ENCODE peak calls at places on chromosomes 7 and 10, in ten cellular contexts. M is lung; Y is IMR-90; U is brain microvascular endothelial cell; T is CD8-positive, alpha-beta T cell; X is A549; Z is tibial artery; L is heart right ventricle; Q is SK-N-SH; S is AG04449. G is an unnamed sample.

GRCh38 chr7:234041-234711 is 41.8 kb downstream of the FAM20C start:
- DNase-seq in U (no peak), Z (peak), X (no peak), T (no peak), Q (no peak), L (peak), S (no peak), Y (peak), M (no peak), G (peak)

GRCh38 chr7:149783386-149784250 is 10.2 kb upstream of the ZNF467 start:
- DNase-seq in Z (no peak), Q (no peak), X (no peak), L (no peak), U (no peak), T (no peak), M (no peak), S (no peak), Y (no peak), G (no peak)

GRCh38 chr7:158321056-158321700 is 266.4 kb downstream of the PTPRN2 start:
- DNase-seq in S (no peak), Y (no peak), M (no peak), T (no peak), Z (no peak), X (no peak), L (no peak), U (no peak), Q (no peak), G (no peak)

GRCh38 chr10:78890506-78890905 is 178.3 kb upstream of the ZMIZ1 start:
- DNase-seq in T (no peak), M (peak), X (no peak), Q (no peak), Z (no peak), L (no peak), U (no peak), S (no peak), Y (no peak), G (no peak)

GRCh38 chr10:44986670-44987069 is 8.1 kb upstream of the DEPP1 start:
- DNase-seq in Y (peak), X (no peak), U (no peak), Z (peak), T (no peak), M (no peak), L (no peak), Q (no peak), S (no peak), G (no peak)

GRCh38 chr10:1782841-1783240 is 45.5 kb upstream of the ADARB2 start:
- DNase-seq in T (no peak), Z (no peak), Y (no peak), Q (no peak), U (no peak), L (no peak), S (no peak), X (no peak), M (no peak), G (no peak)

GRCh38 chr7:45219130-45219529 is 61.5 kb downstream of the RAMP3 start:
- DNase-seq in Z (no peak), X (no peak), T (no peak), Y (no peak), M (no peak), L (no peak), Q (peak), S (no peak), U (no peak), G (no peak)

GRCh38 chr10:43235070-43235900 is 31.6 kb downstream of the RASGEF1A start:
- DNase-seq in L (no peak), Q (no peak), X (no peak), S (no peak), T (peak), M (no peak), Y (no peak), Z (peak), U (no peak), G (no peak)

GRCh38 chr7:44103941-44104879 is at the start of gene AEBP1:
- DNase-seq in X (no peak), L (no peak), Z (no peak), Y (no peak), T (peak), S (no peak), Q (peak), U (no peak), M (no peak), G (peak)

GRCh38 chr10:104868231-104868630 is 227.1 kb downstream of the SORCS3 start:
- DNase-seq in T (no peak), U (no peak), L (no peak), S (no peak), Y (no peak), Q (no peak), Z (no peak), M (no peak), X (no peak), G (no peak)

GRCh38 chr10:11578802-11579255 is 32.6 kb downstream of the USP6NL start:
- DNase-seq in X (no peak), Q (no peak), Y (no peak), L (no peak), S (no peak), Z (no peak), T (no peak), U (no peak), M (no peak), G (no peak)

GRCh38 chr7:19215421-19215820 is 70.2 kb upstream of the FERD3L start:
- DNase-seq in T (no peak), L (no peak), Q (no peak), X (no peak), U (peak), M (no peak), Z (no peak), S (peak), Y (peak), G (peak)

GRCh38 chr10:97550336-97551149 is 22.0 kb upstream of the ANKRD2 start:
- DNase-seq in T (no peak), L (no peak), X (no peak), Z (no peak), Q (no peak), U (no peak), M (no peak), Y (no peak), S (no peak), G (no peak)

GRCh38 chr7:28955723-28956607 is 2.2 kb downstream of the TRIL start:
- DNase-seq in T (peak), M (peak), Y (peak), Z (peak), S (no peak), U (no peak), L (peak), X (peak), Q (peak), G (peak)

GRCh38 chr7:121451367-121452073 is 55.4 kb upstream of the FAM3C start:
- DNase-seq in U (no peak), X (no peak), Q (no peak), M (no peak), T (no peak), S (no peak), Y (no peak), L (no peak), Z (no peak), G (no peak)

GRCh38 chr10:46234431-46235060 is 52.3 kb upstream of the ANTXRL start:
- DNase-seq in X (no peak), L (no peak), Y (no peak), Q (no peak), M (peak), T (no peak), Z (no peak), U (no peak), S (no peak), G (no peak)

GRCh38 chr7:67625257-67625713 is 628.7 kb downstream of the TYW1 start:
- DNase-seq in M (peak), Z (peak), Y (peak), U (peak), T (no peak), Q (peak), X (peak), S (peak), L (peak), G (peak)

GRCh38 chr7:102111063-102111757 is 175.5 kb upstream of the SH2B2 start:
- DNase-seq in Z (no peak), Y (no peak), S (no peak), X (no peak), L (no peak), Q (no peak), T (no peak), M (no peak), U (no peak), G (no peak)

GRCh38 chr7:100154651-100155491 is 3.7 kb downstream of the TRAPPC14 start:
- DNase-seq in Z (no peak), U (no peak), X (no peak), Q (no peak), Y (no peak), S (no peak), T (no peak), L (no peak), M (no peak), G (no peak)

GRCh38 chr7:45716380-45717203 is 142.4 kb downstream of the ADCY1 start:
- DNase-seq in M (no peak), Q (peak), S (no peak), X (no peak), U (no peak), T (no peak), L (peak), Y (no peak), Z (no peak), G (no peak)

GRCh38 chr10:100339236-100339635 is 7.8 kb upstream of the SCD start:
- DNase-seq in Z (no peak), T (no peak), M (no peak), X (no peak), L (no peak), S (no peak), Q (no peak), U (no peak), Y (no peak), G (no peak)

GRCh38 chr7:39356531-39356930 is 209.7 kb upstream of the YAE1 start:
- DNase-seq in X (no peak), Q (no peak), T (no peak), S (peak), Z (no peak), M (no peak), Y (no peak), L (no peak), U (no peak), G (no peak)

GRCh38 chr10:30803901-30804322 is 174.4 kb upstream of the LYZL2 start:
- DNase-seq in Y (peak), U (no peak), L (no peak), Z (peak), M (peak), X (no peak), S (no peak), T (no peak), Q (no peak), G (peak)

GRCh38 chr7:30845426-30846135 is 66.1 kb upstream of the AQP1 start:
- DNase-seq in Z (peak), X (no peak), L (peak), U (no peak), Q (no peak), S (no peak), Y (peak), T (no peak), M (peak), G (peak)

GRCh38 chr7:116339564-116339963 is 129.2 kb downstream of the TES start:
- DNase-seq in Z (no peak), L (no peak), S (no peak), X (no peak), M (no peak), Q (no peak), T (no peak), U (no peak), Y (peak), G (no peak)

GRCh38 chr7:119711104-119711503 is 561.9 kb upstream of the KCND2 start:
- DNase-seq in Z (no peak), S (no peak), L (no peak), Y (no peak), T (no peak), U (no peak), X (no peak), M (no peak), Q (no peak), G (no peak)

GRCh38 chr7:26784118-26784517 is 80.3 kb downstream of the SKAP2 start:
- DNase-seq in X (no peak), U (no peak), L (no peak), Y (no peak), Q (no peak), T (no peak), S (no peak), Z (no peak), M (no peak), G (no peak)

GRCh38 chr7:132154695-132155471 is 421.4 kb downstream of the PLXNA4 start:
- DNase-seq in Y (no peak), X (no peak), S (no peak), L (no peak), Z (no peak), Q (peak), U (no peak), T (no peak), M (no peak), G (no peak)

GRCh38 chr10:131580076-131580652 is 268.6 kb upstream of the TCERG1L start:
- DNase-seq in M (no peak), Y (no peak), L (no peak), U (no peak), S (no peak), T (no peak), Q (no peak), X (no peak), Z (no peak), G (no peak)

GRCh38 chr10:129332476-129332875 is 134.6 kb upstream of the MGMT start:
- DNase-seq in S (no peak), T (no peak), M (no peak), L (no peak), Y (peak), Z (no peak), U (no peak), Q (peak), X (no peak), G (no peak)

DNA sequence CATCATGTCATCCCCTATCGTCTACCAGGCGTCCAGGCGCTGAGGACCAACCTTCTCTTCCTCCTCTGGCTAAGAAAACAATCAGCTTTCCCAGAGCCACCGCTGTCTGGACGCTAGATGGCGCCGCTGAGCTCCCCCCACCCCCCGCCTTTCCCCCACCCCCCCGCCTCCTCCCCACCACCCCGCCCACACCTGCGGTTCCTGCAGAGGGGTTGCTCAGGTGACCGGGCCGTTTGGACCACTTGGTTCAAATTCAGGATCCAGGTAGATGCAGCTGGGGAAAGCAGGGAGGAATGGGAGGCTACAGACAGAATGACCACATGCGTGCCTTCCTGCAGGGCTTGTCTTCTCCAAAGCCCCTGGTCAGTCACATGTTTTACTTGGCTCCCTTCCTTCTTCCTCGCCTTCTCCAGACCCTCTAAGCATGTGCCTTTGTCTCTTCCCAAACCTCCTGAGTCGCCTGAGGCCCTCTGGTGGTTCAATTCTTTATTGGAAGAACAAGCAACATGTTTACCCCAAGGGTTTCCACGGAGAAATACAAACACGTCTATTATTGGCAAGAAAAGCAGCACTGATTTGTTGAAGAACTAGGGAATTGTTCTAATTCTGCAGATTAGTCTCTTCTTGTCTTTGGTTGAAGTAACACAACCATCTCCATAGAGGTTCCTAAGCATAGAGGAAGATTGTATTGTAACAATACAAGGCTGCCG is 24.7 kb downstream of the AOC1 start:
- DNase-seq in X (peak), U (peak), Y (peak), T (peak), S (no peak), L (peak), M (peak), Z (peak), Q (peak), G (peak)
- TF ChIP-seq CTCF in X (peak), U (peak), Y (peak), T (no peak), S (peak), L (peak), M (peak), Z (peak), Q (peak), G (peak)

DNA sequence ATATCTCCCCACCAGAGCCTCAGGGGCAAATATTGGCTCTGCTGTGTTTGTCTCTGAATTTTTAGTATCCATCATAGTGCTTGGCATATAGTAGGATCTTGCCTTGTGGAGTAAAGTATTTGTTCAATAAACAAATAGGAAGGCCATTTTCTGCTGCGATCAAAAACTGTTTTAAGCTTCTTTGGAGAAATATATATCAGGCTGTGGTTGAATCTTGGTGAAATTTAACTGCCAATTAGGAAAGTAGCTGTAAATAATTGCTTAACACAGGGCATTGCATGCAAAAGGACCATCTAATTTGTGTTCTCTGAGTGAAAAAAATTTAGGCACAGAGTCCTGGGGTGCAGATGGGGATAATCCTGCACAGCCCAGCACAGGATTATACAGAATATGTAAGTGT is 15.1 kb downstream of the VCL start:
- DNase-seq in M (no peak), Z (no peak), X (no peak), L (no peak), U (no peak), T (no peak), Y (no peak), Q (no peak), S (no peak), G (no peak)
- H3K4me3 ChIP-seq in M (no peak), Z (no peak), X (no peak), L (no peak), U (no peak), T (no peak), Y (no peak), Q (no peak), S (no peak), G (no peak)

DNA sequence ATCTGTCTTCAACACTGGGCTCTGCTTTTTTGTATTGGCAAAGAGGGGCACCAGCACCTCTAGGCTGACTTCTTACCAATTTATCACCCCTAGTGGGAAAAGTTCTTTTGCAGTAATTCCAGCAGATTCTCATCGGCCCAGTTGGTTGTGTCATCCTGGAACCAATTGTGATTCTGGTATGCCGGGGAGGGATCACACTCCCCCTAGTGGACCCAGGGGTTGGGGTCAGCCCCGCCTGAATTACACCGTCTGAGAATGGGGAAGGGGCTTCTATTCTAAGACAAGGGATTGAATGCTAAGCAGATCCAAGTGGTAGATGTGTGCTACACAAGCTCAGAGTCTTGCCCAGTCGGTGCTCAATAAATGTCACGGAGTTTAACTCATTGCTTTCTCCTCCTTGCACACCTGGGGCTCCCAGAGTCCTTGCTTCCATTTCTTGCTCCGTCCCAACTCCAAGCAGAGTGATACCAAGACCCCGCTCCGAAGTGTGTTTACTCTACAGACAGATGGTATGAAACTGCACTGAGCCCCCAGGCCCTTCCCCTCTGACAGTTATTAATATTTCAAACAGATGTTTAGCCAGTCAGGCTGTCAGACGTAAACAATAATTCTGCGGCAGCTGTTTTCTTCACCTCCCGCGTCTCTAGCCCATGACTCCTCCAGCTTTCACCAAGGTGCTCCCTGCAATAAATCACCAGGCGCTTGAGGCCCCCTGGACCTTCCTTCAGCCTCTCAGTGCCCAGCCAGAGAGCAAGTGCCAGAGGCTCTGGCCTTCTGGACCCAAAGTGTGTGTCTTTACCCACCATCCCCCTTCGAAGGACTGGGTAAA is 71.8 kb downstream of the C10orf105 start:
- DNase-seq in Z (no peak), U (no peak), Y (no peak), L (no peak), M (no peak), T (no peak), S (no peak), X (peak), Q (peak), G (peak)
- TF ChIP-seq CTCF in Z (no peak), U (peak), Y (peak), L (peak), M (no peak), T (no peak), S (peak), X (peak), Q (peak), G (peak)

GRCh38 chr7:17617857-17618651 is 319.6 kb downstream of the AHR start:
- DNase-seq in M (no peak), Q (no peak), T (no peak), Y (no peak), Z (no peak), X (no peak), S (no peak), L (no peak), U (no peak), G (no peak)
- H3K4me3 ChIP-seq in M (no peak), Q (no peak), T (no peak), Y (no peak), Z (no peak), X (no peak), S (no peak), L (no peak), U (no peak), G (no peak)

GRCh38 chr10:17113889-17114288 is 15.7 kb downstream of the CUBN start:
- DNase-seq in L (no peak), U (no peak), Q (no peak), S (no peak), Y (peak), X (no peak), M (peak), T (no peak), Z (peak), G (peak)
- TF ChIP-seq CTCF in L (no peak), U (no peak), Q (no peak), S (no peak), Y (no peak), X (no peak), M (no peak), T (no peak), Z (no peak), G (no peak)

GRCh38 chr10:109913351-109913902 is 9.9 kb downstream of the XPNPEP1 start:
- DNase-seq in Z (no peak), S (no peak), U (no peak), T (no peak), X (no peak), L (no peak), Y (no peak), M (no peak), Q (no peak), G (no peak)

GRCh38 chr10:109914966-109915365 is 8.3 kb downstream of the XPNPEP1 start:
- DNase-seq in U (peak), X (peak), T (peak), L (no peak), Y (peak), Q (no peak), M (no peak), S (peak), Z (no peak), G (peak)

GRCh38 chr10:109912335-109913282 is 10.7 kb downstream of the XPNPEP1 start:
- DNase-seq in T (no peak), L (no peak), Y (peak), S (no peak), U (no peak), Q (no peak), M (no peak), X (no peak), Z (no peak), G (no peak)

GRCh38 chr10:109915566-109915965 is 7.7 kb downstream of the XPNPEP1 start:
- DNase-seq in T (no peak), Y (no peak), X (no peak), U (no peak), Q (no peak), M (no peak), Z (no peak), L (no peak), S (no peak), G (no peak)

GRCh38 chr10:109911903-109912302 is 11.4 kb downstream of the XPNPEP1 start:
- DNase-seq in M (no peak), Y (no peak), T (no peak), U (no peak), X (no peak), Q (no peak), L (no peak), S (no peak), Z (no peak), G (no peak)
- H3K4me3 ChIP-seq in M (no peak), Y (no peak), T (no peak), U (no peak), X (no peak), Q (no peak), L (no peak), S (no peak), Z (no peak), G (no peak)